ENCODE peak calls at places on chromosome 16, in ten cellular contexts. T, I, G, Z, R, Q, F, J, O and K are unnamed samples.

GRCh38 chr16:67296422-67296821 is 17.1 kb downstream of the PLEKHG4 start:
- DNase-seq in T (no peak), I (no peak), G (no peak), Z (no peak), R (no peak), Q (peak), F (no peak), J (no peak), O (no peak), K (no peak)

GRCh38 chr16:3187798-3188674 is at the start of gene OR1F1:
- DNase-seq in T (peak), I (no peak), G (no peak), Z (peak), R (no peak), Q (peak), F (peak), J (peak), O (no peak), K (peak)

GRCh38 chr16:57045694-57046381 is 46.5 kb upstream of the CPNE2 start:
- DNase-seq in T (peak), I (peak), G (peak), Z (no peak), R (peak), Q (peak), F (peak), J (peak), O (peak), K (peak)

GRCh38 chr16:4081577-4082021 is 34.6 kb downstream of the ADCY9 start:
- DNase-seq in T (no peak), I (no peak), G (no peak), Z (no peak), R (no peak), Q (peak), F (peak), J (no peak), O (no peak), K (no peak)

GRCh38 chr16:21625026-21625425 is 25.6 kb downstream of the METTL9 start:
- DNase-seq in T (no peak), I (no peak), G (no peak), Z (no peak), R (no peak), Q (no peak), F (no peak), J (no peak), O (no peak), K (no peak)

GRCh38 chr16:20883554-20884239 is 16.5 kb downstream of the DCUN1D3 start:
- DNase-seq in T (no peak), I (no peak), G (no peak), Z (no peak), R (no peak), Q (peak), F (no peak), J (no peak), O (no peak), K (no peak)

GRCh38 chr16:85379041-85380001 is 233.8 kb upstream of the GSE1 start:
- DNase-seq in T (no peak), I (peak), G (no peak), Z (no peak), R (no peak), Q (no peak), F (no peak), J (no peak), O (no peak), K (no peak)

GRCh38 chr16:80803341-80804060 is 897 bp downstream of the CDYL2 start:
- DNase-seq in T (peak), I (no peak), G (peak), Z (peak), R (peak), Q (peak), F (peak), J (peak), O (peak), K (no peak)

GRCh38 chr16:16162591-16162990 is 60.7 kb downstream of the ABCC6 start:
- DNase-seq in T (no peak), I (no peak), G (no peak), Z (no peak), R (peak), Q (no peak), F (no peak), J (no peak), O (no peak), K (no peak)

GRCh38 chr16:525520-526180 is 1.9 kb upstream of the CAPN15 start:
- DNase-seq in T (no peak), I (no peak), G (no peak), Z (no peak), R (no peak), Q (peak), F (peak), J (no peak), O (no peak), K (no peak)

GRCh38 chr16:72753883-72754282 is 294.0 kb downstream of the ZFHX3 start:
- DNase-seq in T (no peak), I (no peak), G (no peak), Z (no peak), R (no peak), Q (no peak), F (no peak), J (no peak), O (no peak), K (no peak)

GRCh38 chr16:57540906-57541753 is 1.3 kb upstream of the ADGRG5 start:
- DNase-seq in T (peak), I (no peak), G (no peak), Z (no peak), R (no peak), Q (no peak), F (peak), J (no peak), O (no peak), K (no peak)

GRCh38 chr16:50378417-50378816 is 9.6 kb upstream of the BRD7 start:
- DNase-seq in T (no peak), I (no peak), G (no peak), Z (no peak), R (no peak), Q (no peak), F (peak), J (no peak), O (no peak), K (no peak)

GRCh38 chr16:79367822-79368221 is 232.7 kb downstream of the MAF start:
- DNase-seq in T (no peak), I (no peak), G (no peak), Z (no peak), R (no peak), Q (no peak), F (no peak), J (no peak), O (no peak), K (no peak)

GRCh38 chr16:53908731-53909130 is 204.8 kb downstream of the FTO start:
- DNase-seq in T (no peak), I (no peak), G (no peak), Z (no peak), R (no peak), Q (peak), F (no peak), J (no peak), O (no peak), K (no peak)

GRCh38 chr16:47110939-47111338 is 32.8 kb downstream of the NETO2 start:
- DNase-seq in T (no peak), I (no peak), G (no peak), Z (no peak), R (peak), Q (no peak), F (no peak), J (peak), O (no peak), K (no peak)

GRCh38 chr16:80433617-80434016 is 107.2 kb upstream of the DYNLRB2 start:
- DNase-seq in T (no peak), I (no peak), G (no peak), Z (no peak), R (no peak), Q (no peak), F (no peak), J (no peak), O (no peak), K (no peak)

GRCh38 chr16:5058476-5058875 is 7.3 kb downstream of the C16orf89 start:
- DNase-seq in T (peak), I (no peak), G (peak), Z (no peak), R (no peak), Q (no peak), F (no peak), J (peak), O (no peak), K (no peak)

GRCh38 chr16:69110406-69110805 is 5.0 kb downstream of the HAS3 start:
- DNase-seq in T (no peak), I (no peak), G (no peak), Z (no peak), R (no peak), Q (no peak), F (no peak), J (no peak), O (no peak), K (no peak)

GRCh38 chr16:14436410-14436955 is 193.6 kb downstream of the PARN start:
- DNase-seq in T (no peak), I (no peak), G (no peak), Z (no peak), R (no peak), Q (no peak), F (peak), J (no peak), O (no peak), K (no peak)

GRCh38 chr16:984106-984505 is 2.5 kb downstream of the SOX8 start:
- DNase-seq in T (no peak), I (no peak), G (no peak), Z (no peak), R (no peak), Q (no peak), F (no peak), J (no peak), O (no peak), K (no peak)

GRCh38 chr16:3101841-3102470 is 2.9 kb upstream of the ZSCAN10 start:
- DNase-seq in T (peak), I (no peak), G (peak), Z (no peak), R (peak), Q (no peak), F (no peak), J (peak), O (peak), K (no peak)

GRCh38 chr16:610513-611381 is 20.0 kb upstream of the WFIKKN1 start:
- DNase-seq in T (peak), I (no peak), G (no peak), Z (peak), R (peak), Q (no peak), F (peak), J (peak), O (no peak), K (peak)

GRCh38 chr16:2046125-2046888 is 1.3 kb downstream of the NTHL1 start:
- DNase-seq in T (no peak), I (no peak), G (no peak), Z (no peak), R (no peak), Q (no peak), F (no peak), J (no peak), O (no peak), K (no peak)

GRCh38 chr16:21116148-21116693 is 34.4 kb downstream of the DNAH3 start:
- DNase-seq in T (peak), I (no peak), G (peak), Z (no peak), R (peak), Q (peak), F (no peak), J (peak), O (no peak), K (no peak)

GRCh38 chr16:22614271-22614947 is 103.7 kb downstream of the NPIPB5 start:
- DNase-seq in T (no peak), I (no peak), G (no peak), Z (no peak), R (no peak), Q (no peak), F (no peak), J (no peak), O (no peak), K (no peak)

GRCh38 chr16:1427473-1428461 is 3.1 kb upstream of the PERCC1 start:
- DNase-seq in T (no peak), I (no peak), G (no peak), Z (no peak), R (no peak), Q (no peak), F (no peak), J (no peak), O (no peak), K (no peak)

GRCh38 chr16:49821614-49822282 is 34.2 kb downstream of the ZNF423 start:
- DNase-seq in T (no peak), I (no peak), G (no peak), Z (no peak), R (no peak), Q (no peak), F (no peak), J (peak), O (no peak), K (peak)

GRCh38 chr16:4682616-4683254 is 10.6 kb upstream of the NUDT16L1 start:
- DNase-seq in T (peak), I (no peak), G (no peak), Z (no peak), R (no peak), Q (peak), F (no peak), J (peak), O (no peak), K (no peak)

GRCh38 chr16:57532251-57532625 is 4.1 kb downstream of the CCDC102A start:
- DNase-seq in T (no peak), I (peak), G (no peak), Z (no peak), R (peak), Q (no peak), F (no peak), J (no peak), O (peak), K (no peak)

GRCh38 chr16:29820730-29821662 is 734 bp downstream of the MVP start:
- DNase-seq in T (no peak), I (no peak), G (peak), Z (peak), R (no peak), Q (no peak), F (peak), J (no peak), O (no peak), K (no peak)

GRCh38 chr16:82504811-82505210 is 122.0 kb upstream of the CDH13 start:
- DNase-seq in T (no peak), I (no peak), G (no peak), Z (no peak), R (no peak), Q (peak), F (no peak), J (no peak), O (no peak), K (no peak)

GRCh38 chr16:70577256-70577698 is 53.7 kb downstream of the SF3B3 start:
- DNase-seq in T (no peak), I (no peak), G (no peak), Z (no peak), R (no peak), Q (peak), F (no peak), J (no peak), O (no peak), K (no peak)

GRCh38 chr16:68406458-68407041 is 41.8 kb downstream of the SMPD3 start:
- DNase-seq in T (no peak), I (no peak), G (no peak), Z (no peak), R (no peak), Q (peak), F (no peak), J (no peak), O (no peak), K (no peak)

GRCh38 chr16:59635674-59636073 is 901.6 kb upstream of the GOT2 start:
- DNase-seq in T (no peak), I (no peak), G (no peak), Z (no peak), R (no peak), Q (no peak), F (no peak), J (no peak), O (no peak), K (no peak)

GRCh38 chr16:59634951-59635350 is 900.8 kb upstream of the GOT2 start:
- DNase-seq in T (no peak), I (no peak), G (no peak), Z (no peak), R (no peak), Q (peak), F (no peak), J (no peak), O (no peak), K (no peak)

GRCh38 chr16:59633996-59634579 is 900.0 kb upstream of the GOT2 start:
- DNase-seq in T (no peak), I (no peak), G (no peak), Z (no peak), R (no peak), Q (peak), F (no peak), J (no peak), O (no peak), K (no peak)

DNA sequence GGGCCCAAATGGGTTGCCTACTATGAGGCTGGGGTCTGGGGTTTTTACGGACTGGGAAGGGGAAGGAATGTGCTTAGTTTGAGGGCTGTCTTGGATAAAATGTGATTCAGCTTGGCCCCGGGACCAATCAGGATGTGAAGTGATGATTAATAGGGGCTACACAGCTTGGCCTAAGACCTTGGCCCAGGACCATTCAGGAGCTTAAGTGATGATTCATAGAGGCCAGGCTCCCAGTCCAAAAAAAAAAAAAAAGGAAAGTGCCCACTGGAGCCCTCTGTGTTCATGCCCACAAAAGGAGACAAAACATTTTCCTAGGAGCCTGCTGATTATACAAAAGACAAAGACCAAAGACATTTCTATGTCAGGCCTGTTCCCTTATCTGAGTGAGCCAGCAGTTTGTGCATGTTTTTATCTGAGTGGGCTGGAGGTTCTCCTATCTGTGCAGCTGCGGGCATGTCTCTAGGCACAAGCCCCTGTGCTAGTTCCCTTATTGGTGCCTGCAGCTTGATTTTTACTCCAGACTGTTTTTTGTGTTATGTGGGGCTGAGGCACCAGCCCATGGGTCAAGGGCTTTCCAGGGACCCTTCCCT is 898.2 kb upstream of the GOT2 start:
- DNase-seq in T (no peak), I (no peak), G (no peak), Z (no peak), R (no peak), Q (peak), F (no peak), J (no peak), O (no peak), K (no peak)
- H3K27ac ChIP-seq in T (no peak), I (no peak), G (no peak), Z (no peak), R (no peak), Q (peak), F (no peak), J (no peak), O (no peak), K (no peak)

GRCh38 chr16:48441106-48441505 is 55.9 kb upstream of the SIAH1 start:
- DNase-seq in T (no peak), I (no peak), G (no peak), Z (no peak), R (no peak), Q (no peak), F (no peak), J (no peak), O (no peak), K (no peak)
- H3K27ac ChIP-seq in T (no peak), I (no peak), G (no peak), Z (no peak), R (no peak), Q (no peak), F (no peak), J (no peak), O (no peak), K (no peak)

GRCh38 chr16:27321013-27321960 is 7.5 kb downstream of the IL4R start:
- DNase-seq in T (no peak), I (no peak), G (no peak), Z (no peak), R (no peak), Q (no peak), F (no peak), J (no peak), O (no peak), K (no peak)
- H3K27ac ChIP-seq in T (no peak), I (no peak), G (no peak), Z (no peak), R (no peak), Q (no peak), F (no peak), J (no peak), O (peak), K (no peak)

GRCh38 chr16:88706288-88706964 is at the start of the genes CTU2 and RNF166:
- DNase-seq in T (peak), I (peak), G (peak), Z (peak), R (peak), Q (peak), F (peak), J (peak), O (peak), K (peak)
- H3K27ac ChIP-seq in T (no peak), I (peak), G (peak), Z (peak), R (peak), Q (peak), F (peak), J (no peak), O (peak), K (peak)